ENCODE peak calls at places on chromosomes 1 and 21, in nine cellular contexts. One of them, this sample, is unnamed.

GRCh38 chr1:6519935-6520621 is 28.6 kb upstream of the PLEKHG5 start:
- DNase-seq in endothelial cell: no peak
- DNase-seq in putamen: peak
- DNase-seq in AG09319: peak
- DNase-seq in nephron progenitor cell: peak
- DNase-seq in WTC11: peak
- DNase-seq in left kidney: peak
- DNase-seq in GM12892: no peak
- DNase-seq in HTR-8/SVneo: no peak
- DNase-seq in this sample: peak

GRCh38 chr1:26772687-26773086 is 15.1 kb upstream of the PIGV start:
- DNase-seq in endothelial cell: no peak
- DNase-seq in putamen: no peak
- DNase-seq in AG09319: peak
- DNase-seq in nephron progenitor cell: no peak
- DNase-seq in WTC11: no peak
- DNase-seq in left kidney: no peak
- DNase-seq in GM12892: no peak
- DNase-seq in HTR-8/SVneo: peak
- DNase-seq in this sample: peak

GRCh38 chr1:210499956-210500355 is 171.3 kb downstream of the HHAT start:
- DNase-seq in endothelial cell: no peak
- DNase-seq in putamen: no peak
- DNase-seq in AG09319: no peak
- DNase-seq in nephron progenitor cell: no peak
- DNase-seq in WTC11: no peak
- DNase-seq in left kidney: no peak
- DNase-seq in GM12892: no peak
- DNase-seq in HTR-8/SVneo: no peak
- DNase-seq in this sample: no peak

GRCh38 chr1:180258290-180258689 is 28.2 kb downstream of the LHX4 start:
- DNase-seq in endothelial cell: no peak
- DNase-seq in putamen: no peak
- DNase-seq in AG09319: no peak
- DNase-seq in nephron progenitor cell: no peak
- DNase-seq in WTC11: no peak
- DNase-seq in left kidney: no peak
- DNase-seq in GM12892: no peak
- DNase-seq in HTR-8/SVneo: no peak
- DNase-seq in this sample: no peak

GRCh38 chr1:31786366-31787060 is 22.4 kb upstream of the ADGRB2 start:
- DNase-seq in endothelial cell: no peak
- DNase-seq in putamen: no peak
- DNase-seq in AG09319: no peak
- DNase-seq in nephron progenitor cell: no peak
- DNase-seq in WTC11: peak
- DNase-seq in left kidney: no peak
- DNase-seq in GM12892: no peak
- DNase-seq in HTR-8/SVneo: no peak
- DNase-seq in this sample: no peak

GRCh38 chr1:175338447-175339135 is 146.0 kb upstream of the KIAA0040 start:
- DNase-seq in endothelial cell: peak
- DNase-seq in putamen: no peak
- DNase-seq in AG09319: no peak
- DNase-seq in nephron progenitor cell: peak
- DNase-seq in WTC11: peak
- DNase-seq in left kidney: peak
- DNase-seq in GM12892: peak
- DNase-seq in HTR-8/SVneo: no peak
- DNase-seq in this sample: no peak

GRCh38 chr1:45846931-45847330 is 43.5 kb downstream of the MAST2 start:
- DNase-seq in endothelial cell: no peak
- DNase-seq in putamen: no peak
- DNase-seq in AG09319: peak
- DNase-seq in nephron progenitor cell: no peak
- DNase-seq in WTC11: no peak
- DNase-seq in left kidney: no peak
- DNase-seq in GM12892: no peak
- DNase-seq in HTR-8/SVneo: no peak
- DNase-seq in this sample: peak

GRCh38 chr1:158203693-158204457 is 23.2 kb downstream of the CD1D start:
- DNase-seq in endothelial cell: peak
- DNase-seq in putamen: peak
- DNase-seq in AG09319: peak
- DNase-seq in nephron progenitor cell: peak
- DNase-seq in WTC11: no peak
- DNase-seq in left kidney: peak
- DNase-seq in GM12892: no peak
- DNase-seq in HTR-8/SVneo: peak
- DNase-seq in this sample: no peak

GRCh38 chr1:227947425-227947677 is 381 bp downstream of the WNT9A start:
- DNase-seq in endothelial cell: no peak
- DNase-seq in putamen: no peak
- DNase-seq in AG09319: no peak
- DNase-seq in nephron progenitor cell: no peak
- DNase-seq in WTC11: no peak
- DNase-seq in left kidney: no peak
- DNase-seq in GM12892: peak
- DNase-seq in HTR-8/SVneo: no peak
- DNase-seq in this sample: no peak

GRCh38 chr1:3463891-3464648 is 9.6 kb downstream of the ARHGEF16 start:
- DNase-seq in endothelial cell: no peak
- DNase-seq in putamen: no peak
- DNase-seq in AG09319: no peak
- DNase-seq in nephron progenitor cell: no peak
- DNase-seq in WTC11: peak
- DNase-seq in left kidney: no peak
- DNase-seq in GM12892: no peak
- DNase-seq in HTR-8/SVneo: no peak
- DNase-seq in this sample: no peak

GRCh38 chr1:108829498-108829916 is 27.4 kb downstream of the AKNAD1 start:
- DNase-seq in endothelial cell: no peak
- DNase-seq in putamen: no peak
- DNase-seq in AG09319: no peak
- DNase-seq in nephron progenitor cell: no peak
- DNase-seq in WTC11: no peak
- DNase-seq in left kidney: no peak
- DNase-seq in GM12892: no peak
- DNase-seq in HTR-8/SVneo: no peak
- DNase-seq in this sample: no peak

GRCh38 chr1:23163395-23163794 is 5.3 kb downstream of the LUZP1 start:
- DNase-seq in endothelial cell: no peak
- DNase-seq in putamen: no peak
- DNase-seq in AG09319: no peak
- DNase-seq in nephron progenitor cell: no peak
- DNase-seq in WTC11: no peak
- DNase-seq in left kidney: no peak
- DNase-seq in GM12892: no peak
- DNase-seq in HTR-8/SVneo: no peak
- DNase-seq in this sample: no peak

GRCh38 chr1:42165511-42166210 is 1.1 kb upstream of the GUCA2A start:
- DNase-seq in endothelial cell: no peak
- DNase-seq in putamen: no peak
- DNase-seq in AG09319: no peak
- DNase-seq in nephron progenitor cell: no peak
- DNase-seq in WTC11: no peak
- DNase-seq in left kidney: peak
- DNase-seq in GM12892: no peak
- DNase-seq in HTR-8/SVneo: peak
- DNase-seq in this sample: no peak

GRCh38 chr21:24290151-24290833 is 1317.0 kb downstream of the MRPL39 start:
- DNase-seq in endothelial cell: no peak
- DNase-seq in putamen: no peak
- DNase-seq in AG09319: no peak
- DNase-seq in nephron progenitor cell: no peak
- DNase-seq in WTC11: no peak
- DNase-seq in left kidney: no peak
- DNase-seq in GM12892: no peak
- DNase-seq in HTR-8/SVneo: no peak
- DNase-seq in this sample: no peak

GRCh38 chr1:85278853-85279314 is 2.5 kb upstream of the BCL10 start:
- DNase-seq in endothelial cell: no peak
- DNase-seq in putamen: peak
- DNase-seq in AG09319: peak
- DNase-seq in nephron progenitor cell: no peak
- DNase-seq in WTC11: no peak
- DNase-seq in left kidney: peak
- DNase-seq in GM12892: no peak
- DNase-seq in HTR-8/SVneo: peak
- DNase-seq in this sample: peak

GRCh38 chr1:201069636-201070035 is 42.6 kb downstream of the CACNA1S start:
- DNase-seq in endothelial cell: no peak
- DNase-seq in putamen: no peak
- DNase-seq in AG09319: no peak
- DNase-seq in nephron progenitor cell: no peak
- DNase-seq in WTC11: no peak
- DNase-seq in left kidney: no peak
- DNase-seq in GM12892: no peak
- DNase-seq in HTR-8/SVneo: no peak
- DNase-seq in this sample: no peak

GRCh38 chr1:42939216-42939615 is 19.5 kb downstream of the SLC2A1 start:
- DNase-seq in endothelial cell: no peak
- DNase-seq in putamen: no peak
- DNase-seq in AG09319: no peak
- DNase-seq in nephron progenitor cell: no peak
- DNase-seq in WTC11: no peak
- DNase-seq in left kidney: no peak
- DNase-seq in GM12892: no peak
- DNase-seq in HTR-8/SVneo: no peak
- DNase-seq in this sample: no peak

GRCh38 chr1:100070201-100070939 is 62.4 kb downstream of the SASS6 start:
- DNase-seq in endothelial cell: no peak
- DNase-seq in putamen: no peak
- DNase-seq in AG09319: no peak
- DNase-seq in nephron progenitor cell: no peak
- DNase-seq in WTC11: no peak
- DNase-seq in left kidney: no peak
- DNase-seq in GM12892: no peak
- DNase-seq in HTR-8/SVneo: no peak
- DNase-seq in this sample: no peak

GRCh38 chr21:15080504-15080903 is 15.7 kb upstream of the NRIP1 start:
- DNase-seq in endothelial cell: no peak
- DNase-seq in putamen: no peak
- DNase-seq in AG09319: no peak
- DNase-seq in nephron progenitor cell: no peak
- DNase-seq in WTC11: no peak
- DNase-seq in left kidney: peak
- DNase-seq in GM12892: no peak
- DNase-seq in HTR-8/SVneo: no peak
- DNase-seq in this sample: no peak

GRCh38 chr1:62068302-62068936 is 126.2 kb upstream of the L1TD1 start:
- DNase-seq in endothelial cell: no peak
- DNase-seq in putamen: no peak
- DNase-seq in AG09319: no peak
- DNase-seq in nephron progenitor cell: no peak
- DNase-seq in WTC11: no peak
- DNase-seq in left kidney: no peak
- DNase-seq in GM12892: no peak
- DNase-seq in HTR-8/SVneo: no peak
- DNase-seq in this sample: no peak

GRCh38 chr1:228794810-228795209 is 59.5 kb downstream of the RHOU start:
- DNase-seq in endothelial cell: no peak
- DNase-seq in putamen: peak
- DNase-seq in AG09319: no peak
- DNase-seq in nephron progenitor cell: no peak
- DNase-seq in WTC11: no peak
- DNase-seq in left kidney: no peak
- DNase-seq in GM12892: no peak
- DNase-seq in HTR-8/SVneo: no peak
- DNase-seq in this sample: no peak

GRCh38 chr1:55970711-55971110 is 608.7 kb downstream of the PLPP3 start:
- DNase-seq in endothelial cell: no peak
- DNase-seq in putamen: no peak
- DNase-seq in AG09319: peak
- DNase-seq in nephron progenitor cell: no peak
- DNase-seq in WTC11: no peak
- DNase-seq in left kidney: no peak
- DNase-seq in GM12892: no peak
- DNase-seq in HTR-8/SVneo: no peak
- DNase-seq in this sample: peak

GRCh38 chr1:221602866-221603265 is 139.0 kb downstream of the DUSP10 start:
- DNase-seq in endothelial cell: no peak
- DNase-seq in putamen: no peak
- DNase-seq in AG09319: no peak
- DNase-seq in nephron progenitor cell: no peak
- DNase-seq in WTC11: no peak
- DNase-seq in left kidney: no peak
- DNase-seq in GM12892: no peak
- DNase-seq in HTR-8/SVneo: no peak
- DNase-seq in this sample: no peak

GRCh38 chr1:40059292-40059959 is 18.9 kb downstream of the CAP1 start:
- DNase-seq in endothelial cell: peak
- DNase-seq in putamen: no peak
- DNase-seq in AG09319: no peak
- DNase-seq in nephron progenitor cell: no peak
- DNase-seq in WTC11: peak
- DNase-seq in left kidney: no peak
- DNase-seq in GM12892: no peak
- DNase-seq in HTR-8/SVneo: no peak
- DNase-seq in this sample: no peak

GRCh38 chr1:43238104-43238503 is 31.7 kb upstream of the TMEM125 start:
- DNase-seq in endothelial cell: peak
- DNase-seq in putamen: peak
- DNase-seq in AG09319: no peak
- DNase-seq in nephron progenitor cell: peak
- DNase-seq in WTC11: peak
- DNase-seq in left kidney: peak
- DNase-seq in GM12892: no peak
- DNase-seq in HTR-8/SVneo: peak
- DNase-seq in this sample: no peak

GRCh38 chr1:203663294-203663693 is 36.7 kb downstream of the ATP2B4 start:
- DNase-seq in endothelial cell: no peak
- DNase-seq in putamen: no peak
- DNase-seq in AG09319: no peak
- DNase-seq in nephron progenitor cell: no peak
- DNase-seq in WTC11: no peak
- DNase-seq in left kidney: no peak
- DNase-seq in GM12892: no peak
- DNase-seq in HTR-8/SVneo: peak
- DNase-seq in this sample: peak